ENCODE peak calls at places on chromosomes 3 and 15, in four cellular contexts. I, L, E and N are unnamed samples.

GRCh38 chr15:98076021-98076816 is 115.7 kb downstream of the ARRDC4 start:
- DNase-seq in I (no peak), L (no peak), E (peak), N (peak)

GRCh38 chr15:89408512-89409183 is 74.0 kb upstream of the POLG start:
- DNase-seq in I (no peak), L (no peak), E (no peak), N (no peak)

GRCh38 chr3:52176188-52176752 is 21.7 kb upstream of the ALAS1 start:
- DNase-seq in I (no peak), L (peak), E (no peak), N (no peak)

GRCh38 chr15:80479191-80479590 is 75.0 kb downstream of the ARNT2 start:
- DNase-seq in I (no peak), L (no peak), E (no peak), N (no peak)

GRCh38 chr15:75776075-75776443 is 63.4 kb upstream of the CSPG4 start:
- DNase-seq in I (no peak), L (no peak), E (no peak), N (no peak)

GRCh38 chr3:195895078-195895899 is 13.1 kb downstream of the TNK2 start:
- DNase-seq in I (peak), L (peak), E (peak), N (peak)

GRCh38 chr3:29901097-29901496 is 620.2 kb downstream of the RBMS3 start:
- DNase-seq in I (no peak), L (no peak), E (no peak), N (no peak)

GRCh38 chr15:61871926-61872522 is 188.2 kb downstream of the VPS13C start:
- DNase-seq in I (no peak), L (no peak), E (no peak), N (no peak)

GRCh38 chr3:51953445-51953844 is 1.7 kb upstream of the GPR62 start:
- DNase-seq in I (no peak), L (no peak), E (no peak), N (no peak)

GRCh38 chr3:152909180-152909883 is 74.4 kb downstream of the P2RY1 start:
- DNase-seq in I (no peak), L (no peak), E (no peak), N (peak)

GRCh38 chr15:69896606-69897005 is 201.1 kb downstream of the TLE3 start:
- DNase-seq in I (no peak), L (no peak), E (no peak), N (no peak)

GRCh38 chr3:133169669-133170068 is 131.5 kb downstream of the TMEM108 start:
- DNase-seq in I (no peak), L (no peak), E (no peak), N (no peak)

GRCh38 chr3:197365621-197366020 is 67.2 kb upstream of the DLG1 start:
- DNase-seq in I (no peak), L (no peak), E (no peak), N (no peak)

DNA sequence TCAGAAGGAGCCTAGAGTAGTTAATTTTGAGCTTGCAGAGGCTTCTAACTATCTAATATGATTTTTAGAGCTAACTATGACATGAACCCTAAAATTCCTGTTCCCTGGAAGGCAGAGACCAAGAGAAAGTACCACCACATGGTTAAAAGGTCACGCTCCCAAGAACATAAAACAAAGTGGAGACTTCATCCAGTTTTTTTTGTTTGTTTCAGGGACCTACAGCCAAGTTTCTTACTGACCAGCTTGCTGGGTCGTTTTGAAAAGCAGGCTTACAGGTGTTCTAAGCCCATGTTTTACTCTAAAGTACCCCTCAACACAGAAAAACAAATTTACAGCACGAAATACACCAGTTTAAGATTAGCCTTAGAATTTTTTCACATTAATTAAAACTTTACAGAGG is 39.6 kb upstream of the SKIL start:
- DNase-seq in I (no peak), L (no peak), E (no peak), N (no peak)
- H3K27ac ChIP-seq in I (no peak), L (no peak), E (no peak), N (no peak)

DNA sequence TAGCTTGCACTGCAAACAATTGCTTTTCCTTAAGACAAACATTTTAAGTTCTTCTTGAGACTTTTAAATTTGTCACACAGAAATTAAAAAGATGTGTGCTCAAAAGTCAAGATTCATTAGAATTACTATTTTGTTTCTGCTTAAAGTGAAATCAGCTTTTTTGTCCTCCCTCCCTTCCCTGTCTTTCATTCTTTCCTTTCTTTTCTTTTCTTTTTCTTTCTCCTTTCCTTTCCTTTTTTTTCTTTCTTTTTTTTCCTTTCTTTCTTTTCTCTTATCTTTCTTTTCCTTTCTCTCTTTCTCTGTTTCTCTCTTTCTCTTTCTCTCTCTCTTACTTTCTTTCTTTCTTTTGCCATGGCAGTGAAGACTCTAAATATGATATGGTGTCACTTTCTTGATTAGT is 37.8 kb downstream of the FBXL2 start:
- DNase-seq in I (no peak), L (no peak), E (no peak), N (no peak)
- H3K27ac ChIP-seq in I (no peak), L (no peak), E (no peak), N (no peak)

GRCh38 chr3:49269443-49269842 is 7.6 kb downstream of the C3orf62 start:
- DNase-seq in I (no peak), L (no peak), E (no peak), N (no peak)

GRCh38 chr3:49266410-49267170 is 10.4 kb downstream of the C3orf62 start:
- DNase-seq in I (no peak), L (no peak), E (no peak), N (no peak)

GRCh38 chr3:49273825-49274532 is 3.1 kb downstream of the C3orf62 start:
- DNase-seq in I (no peak), L (no peak), E (no peak), N (no peak)

GRCh38 chr3:49265987-49266386 is 11.0 kb downstream of the C3orf62 start:
- DNase-seq in I (no peak), L (no peak), E (no peak), N (no peak)

DNA sequence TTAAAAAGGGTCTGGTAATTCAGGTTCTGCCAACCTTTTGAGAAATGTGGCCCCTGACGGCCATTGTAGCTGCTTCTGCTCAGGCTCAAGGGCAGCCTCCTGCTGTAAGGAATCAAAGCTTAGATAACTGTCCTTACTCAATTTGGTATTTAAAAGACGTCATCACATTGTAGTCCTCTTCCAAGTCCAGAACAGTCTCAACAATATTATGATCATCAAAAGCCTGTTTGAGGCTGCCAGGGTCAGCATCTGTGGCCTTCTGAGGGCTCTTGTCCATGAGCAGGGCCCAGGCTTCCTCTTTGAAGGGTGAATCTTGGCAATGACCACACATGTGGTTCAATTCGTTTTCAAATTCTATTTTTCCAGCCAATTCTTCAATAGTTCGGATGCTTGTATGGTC is 6.0 kb downstream of the C3orf62 start:
- DNase-seq in I (no peak), L (no peak), E (no peak), N (no peak)
- H3K27ac ChIP-seq in I (no peak), L (no peak), E (no peak), N (no peak)

DNA sequence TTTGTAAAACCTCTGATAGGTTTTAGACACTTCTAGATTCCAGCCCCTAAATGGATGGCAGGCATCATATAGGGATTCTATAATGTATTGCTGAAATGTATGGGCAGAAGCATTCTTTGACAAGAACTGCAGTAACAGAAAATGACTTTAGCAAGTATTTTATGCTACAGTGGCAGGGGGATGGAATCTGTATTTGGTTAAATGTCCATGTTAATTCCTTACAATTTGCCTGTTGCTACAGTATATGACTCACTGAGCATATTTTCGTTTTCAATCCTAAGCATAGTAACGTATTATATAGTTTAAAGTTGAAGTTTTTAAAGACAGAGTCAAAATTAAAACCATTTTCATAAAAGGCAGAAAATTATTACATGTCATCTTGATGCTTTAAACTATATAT is 150.1 kb downstream of the MEX3B start:
- DNase-seq in I (no peak), L (no peak), E (no peak), N (no peak)
- H3K27ac ChIP-seq in I (no peak), L (no peak), E (no peak), N (no peak)

GRCh38 chr3:150078983-150079739 is 108.5 kb upstream of the PFN2 start:
- DNase-seq in I (no peak), L (no peak), E (no peak), N (no peak)
- H3K27ac ChIP-seq in I (no peak), L (peak), E (peak), N (no peak)

DNA sequence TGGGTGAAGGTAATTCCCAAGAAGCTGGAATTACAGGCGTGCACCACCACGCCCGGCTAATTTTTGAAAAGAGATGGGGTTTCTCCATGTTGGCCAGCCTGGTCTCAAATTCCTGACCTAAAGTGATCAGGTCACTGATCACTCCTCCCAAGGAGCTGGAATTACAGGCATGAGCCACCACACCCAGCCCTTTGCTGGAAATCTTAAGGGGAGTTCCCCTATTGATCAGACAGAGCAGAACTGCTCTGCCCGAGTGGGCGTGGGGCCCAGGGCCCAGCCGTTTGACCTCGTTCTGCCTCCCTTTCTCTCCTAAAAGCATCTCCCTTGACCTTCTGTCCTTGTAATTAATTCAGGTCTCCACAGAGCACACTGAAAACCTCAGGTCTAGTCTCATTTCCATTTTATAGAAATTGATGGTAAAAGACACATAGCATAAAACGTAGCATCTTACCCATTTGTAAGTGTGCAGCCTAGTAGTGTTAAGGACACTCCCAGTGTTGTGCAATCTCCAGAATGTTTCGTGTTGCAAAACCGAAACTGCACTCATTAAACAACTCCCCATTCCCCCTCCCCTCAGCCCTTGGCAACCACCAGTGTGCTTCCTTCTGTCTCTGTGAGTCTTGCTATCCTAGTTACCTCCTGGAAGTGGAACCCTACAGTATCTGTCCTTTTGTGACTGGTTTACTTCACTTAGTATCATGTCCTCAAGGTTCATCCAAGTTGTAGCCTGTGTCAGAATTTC is 89.3 kb downstream of the SLCO3A1 start:
- DNase-seq in I (peak), L (peak), E (peak), N (peak)
- H3K27ac ChIP-seq in I (no peak), L (peak), E (peak), N (peak)

GRCh38 chr15:53036641-53037040 is 246.5 kb upstream of the ONECUT1 start:
- DNase-seq in I (no peak), L (no peak), E (no peak), N (no peak)

GRCh38 chr15:53037904-53038303 is 247.8 kb upstream of the ONECUT1 start:
- DNase-seq in I (no peak), L (no peak), E (no peak), N (no peak)

GRCh38 chr15:53034767-53035245 is 244.7 kb upstream of the ONECUT1 start:
- DNase-seq in I (no peak), L (no peak), E (no peak), N (no peak)

GRCh38 chr15:53031469-53031868 is 241.3 kb upstream of the ONECUT1 start:
- DNase-seq in I (no peak), L (no peak), E (no peak), N (no peak)

DNA sequence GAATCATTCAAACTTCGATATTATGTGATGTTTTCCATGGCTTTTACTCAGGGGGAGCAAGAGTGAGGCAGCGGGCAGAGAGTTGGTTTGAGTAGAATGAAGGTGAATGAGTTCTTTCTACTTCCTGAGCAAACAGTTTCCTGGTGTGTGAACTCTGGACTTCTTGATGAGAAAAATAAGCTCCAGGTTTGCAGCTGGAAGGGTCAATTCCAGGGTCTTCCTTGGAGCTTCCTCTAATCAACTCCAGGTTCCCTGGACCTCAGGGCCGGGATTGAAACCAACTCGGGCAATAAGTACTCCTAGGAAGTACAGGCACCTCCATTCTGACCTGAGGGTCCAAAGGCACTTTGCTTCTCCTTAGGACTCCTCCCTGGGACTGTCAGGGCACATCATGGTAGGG is 243.6 kb upstream of the ONECUT1 start:
- DNase-seq in I (no peak), L (no peak), E (no peak), N (no peak)
- H3K27ac ChIP-seq in I (no peak), L (no peak), E (no peak), N (no peak)